ENCODE peak calls at places on chromosomes 6 and 20, in nine cellular contexts. Y, N, L, Z, Q, I, P, X and D are unnamed samples. For H3K79me2, the result is how much of the 10 kb centered on the place peaks cover.

GRCh38 chr6:106377061-106377540 is 16.6 kb downstream of the CRYBG1 start:
- DNase-seq in P (no peak), L (no peak), X (no peak), Z (no peak), N (no peak), I (no peak), Q (no peak), Y (peak), D (peak)

GRCh38 chr20:11540558-11540957 is 377.1 kb upstream of the BTBD3 start:
- DNase-seq in P (no peak), Y (no peak), X (no peak), I (peak), L (no peak), Q (no peak), N (no peak), Z (no peak), D (no peak)

GRCh38 chr6:119881416-119881815 is 531.9 kb upstream of the MAN1A1 start:
- DNase-seq in L (no peak), X (no peak), Y (no peak), P (no peak), I (no peak), Z (no peak), N (no peak), Q (no peak), D (peak)

GRCh38 chr6:106820412-106820852 is 154.1 kb downstream of the CD24 start:
- DNase-seq in Z (no peak), I (no peak), Q (no peak), P (no peak), X (no peak), Y (peak), L (no peak), N (no peak), D (peak)

GRCh38 chr20:17875106-17875980 is 93.3 kb downstream of the SNX5 start:
- DNase-seq in P (no peak), L (no peak), I (no peak), Z (no peak), Y (peak), X (no peak), Q (peak), N (no peak), D (peak)

GRCh38 chr6:41199427-41200246 is 1.3 kb downstream of the TREML2 start:
- DNase-seq in N (no peak), Y (no peak), Z (no peak), L (peak), P (peak), X (no peak), I (no peak), Q (no peak), D (no peak)

GRCh38 chr6:88031550-88031949 is 16.1 kb upstream of the SPACA1 start:
- DNase-seq in P (no peak), I (no peak), Q (no peak), Z (no peak), X (no peak), L (peak), N (no peak), Y (no peak), D (no peak)

GRCh38 chr20:31485450-31486339 is 10.6 kb downstream of the REM1 start:
- DNase-seq in X (peak), N (no peak), I (peak), Z (no peak), Y (no peak), P (no peak), L (no peak), Q (peak), D (peak)

GRCh38 chr20:62831361-62831788 is 14.5 kb downstream of the COL9A3 start:
- DNase-seq in L (no peak), Q (no peak), Z (no peak), P (no peak), N (no peak), Y (no peak), X (peak), I (no peak), D (no peak)

GRCh38 chr6:86715676-86716075 is 221.7 kb upstream of the HTR1E start:
- DNase-seq in Y (peak), Z (no peak), X (no peak), I (peak), Q (peak), L (no peak), N (no peak), P (no peak), D (peak)

GRCh38 chr6:155444120-155444917 is 11.3 kb downstream of the NOX3 start:
- DNase-seq in Z (peak), L (no peak), N (no peak), X (no peak), P (no peak), Q (no peak), I (no peak), Y (peak), D (no peak)

GRCh38 chr6:137901454-137901853 is 34.4 kb downstream of the TNFAIP3 start:
- DNase-seq in I (no peak), P (no peak), Z (no peak), Y (no peak), Q (peak), X (no peak), L (no peak), N (no peak), D (no peak)

GRCh38 chr6:12602342-12602741 is 114.2 kb upstream of the PHACTR1 start:
- DNase-seq in Z (no peak), X (no peak), P (no peak), I (no peak), L (peak), Q (no peak), Y (peak), N (no peak), D (peak)

GRCh38 chr20:38833857-38834164 is 28.3 kb downstream of the PPP1R16B start:
- DNase-seq in X (no peak), Z (no peak), I (no peak), Y (no peak), Q (no peak), L (peak), P (no peak), N (no peak), D (no peak)

GRCh38 chr6:3455121-3455489 is 1.7 kb downstream of the SLC22A23 start:
- DNase-seq in P (no peak), Q (peak), L (no peak), X (no peak), N (no peak), I (no peak), Z (no peak), Y (peak), D (peak)

GRCh38 chr6:161117329-161117707 is 125.7 kb downstream of the MAP3K4 start:
- DNase-seq in Y (no peak), Z (no peak), P (no peak), I (no peak), L (no peak), Q (no peak), N (no peak), X (no peak), D (no peak)

GRCh38 chr20:40908311-40908710 is 120.3 kb upstream of the TOP1 start:
- DNase-seq in P (no peak), I (no peak), Q (no peak), X (no peak), N (no peak), L (no peak), Z (no peak), Y (no peak), D (no peak)

GRCh38 chr6:46421239-46421638 is 70.0 kb downstream of the RCAN2 start:
- DNase-seq in L (no peak), Z (no peak), P (no peak), Y (peak), N (no peak), Q (no peak), X (no peak), I (no peak), D (peak)

GRCh38 chr6:163679753-163680152 is 265.2 kb downstream of the QKI start:
- DNase-seq in Q (peak), Y (no peak), L (no peak), Z (no peak), P (no peak), I (no peak), N (no peak), X (no peak), D (no peak)

GRCh38 chr6:156662025-156662445 is 115.1 kb upstream of the ARID1B start:
- DNase-seq in Y (peak), L (peak), I (peak), Q (peak), X (no peak), N (peak), P (no peak), Z (peak), D (peak)

GRCh38 chr20:17895641-17896246 is 72.8 kb downstream of the SNX5 start:
- DNase-seq in N (no peak), Y (no peak), I (peak), X (no peak), Z (no peak), L (no peak), P (no peak), Q (no peak), D (peak)

GRCh38 chr20:771741-772464 is 3.6 kb upstream of the SLC52A3 start:
- DNase-seq in I (no peak), Y (no peak), N (no peak), X (no peak), Q (no peak), P (no peak), L (no peak), Z (no peak), D (no peak)

GRCh38 chr6:152595507-152595906 is 41.7 kb downstream of the SYNE1 start:
- DNase-seq in Z (no peak), X (no peak), Y (peak), N (peak), P (no peak), Q (peak), I (peak), L (peak), D (peak)

GRCh38 chr6:26553264-26553738 is 15.1 kb downstream of the HMGN4 start:
- DNase-seq in N (peak), I (peak), X (peak), Z (peak), P (peak), Y (peak), Q (peak), L (peak), D (peak)

GRCh38 chr6:35052694-35053565 is 88.2 kb downstream of the TCP11 start:
- DNase-seq in Y (no peak), Z (no peak), Q (peak), X (no peak), P (no peak), L (no peak), N (peak), I (no peak), D (peak)

GRCh38 chr6:3612341-3613041 is 139.0 kb downstream of the PXDC1 start:
- DNase-seq in Z (peak), L (no peak), P (no peak), Y (peak), N (no peak), Q (peak), X (no peak), I (no peak), D (peak)

GRCh38 chr20:58875541-58876134 is 23.1 kb downstream of the GNAS start:
- DNase-seq in L (no peak), P (no peak), N (no peak), I (no peak), Z (no peak), Y (peak), X (no peak), Q (no peak), D (peak)

GRCh38 chr6:37473364-37474095 is 26.2 kb downstream of the CCDC167 start:
- DNase-seq in P (no peak), Q (no peak), N (no peak), X (peak), I (no peak), Y (peak), Z (no peak), L (no peak), D (no peak)

GRCh38 chr6:81906709-81907204 is 154.3 kb upstream of the TENT5A start:
- DNase-seq in P (peak), Y (no peak), Q (no peak), L (no peak), X (no peak), Z (no peak), I (no peak), N (no peak), D (no peak)

GRCh38 chr6:31010393-31011060 is at the start of gene MUC22:
- DNase-seq in P (no peak), L (no peak), Z (no peak), X (no peak), Y (peak), Q (no peak), I (no peak), N (no peak), D (peak)

GRCh38 chr6:155630085-155630484 is 174.4 kb upstream of the NOX3 start:
- DNase-seq in P (no peak), Y (peak), Z (no peak), I (no peak), L (no peak), Q (no peak), X (no peak), N (no peak), D (no peak)

GRCh38 chr20:10065154-10065833 is 30.5 kb downstream of the ANKEF1 start:
- DNase-seq in L (no peak), I (no peak), Y (peak), N (no peak), X (no peak), Z (no peak), Q (no peak), P (no peak), D (peak)

GRCh38 chr6:5250451-5250850 is 10.3 kb downstream of the LYRM4 start:
- DNase-seq in X (no peak), I (no peak), P (no peak), Q (no peak), Y (peak), L (no peak), N (no peak), Z (no peak), D (no peak)

GRCh38 chr20:47576516-47577033 is 74.9 kb downstream of the NCOA3 start:
- DNase-seq in P (peak), I (peak), Q (peak), Z (peak), Y (peak), X (peak), N (peak), L (peak), D (peak)
- TF ChIP-seq EZH2phosphoT487 in P (no peak), I (no peak), Q (no peak), Z (no peak), Y (no peak), X (no peak), N (no peak), L (no peak), D (no peak)

GRCh38 chr6:7110092-7110792 is 2.5 kb downstream of the RREB1 start:
- DNase-seq in Z (no peak), L (no peak), X (no peak), P (no peak), Y (peak), N (no peak), Q (no peak), I (peak), D (no peak)
- H3K79me2 ChIP-seq in Z (half or more), L (under half), X (half or more), P (half or more), Y (half or more), N (half or more), Q (half or more), I (half or more), D (half or more)

DNA sequence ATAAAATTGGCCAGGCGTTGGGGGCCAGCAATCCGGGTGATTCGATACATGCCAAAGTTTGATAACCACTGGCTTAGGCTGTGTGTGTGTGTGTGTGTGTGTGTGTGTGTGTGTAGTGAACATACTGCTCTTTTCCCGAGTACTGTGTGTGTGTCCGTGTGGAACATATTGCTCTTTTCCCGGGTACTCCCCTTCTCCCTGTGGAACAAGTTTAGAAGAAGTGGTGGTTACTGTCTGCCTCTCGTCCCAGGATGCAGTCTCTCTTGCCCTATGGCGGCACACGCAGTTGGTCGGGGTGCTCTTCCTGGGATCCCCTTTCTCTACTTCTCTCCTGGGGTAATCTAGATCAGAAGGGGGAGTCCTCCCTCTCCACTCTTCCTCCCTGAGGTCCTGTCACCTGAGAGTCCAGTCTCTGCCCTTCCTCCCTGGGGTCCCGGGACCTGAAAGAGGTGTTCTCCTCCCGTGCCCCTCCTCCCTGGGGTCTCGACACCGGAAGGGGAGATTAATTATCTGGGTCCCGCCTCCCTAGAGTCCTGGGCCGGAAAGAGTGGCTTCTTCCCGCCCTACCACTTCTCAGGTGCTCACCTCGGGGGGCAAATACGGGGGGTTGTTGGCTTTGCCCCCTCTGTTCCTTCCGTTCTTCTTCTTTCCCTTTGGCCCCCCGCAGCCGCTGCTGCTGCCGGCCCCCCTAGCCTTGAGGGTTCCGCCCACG is 516 bp downstream of the GTPBP2 start:
- DNase-seq in Q (peak), P (peak), I (peak), Y (peak), L (peak), X (peak), N (peak), Z (peak), D (peak)
- TF ChIP-seq EZH2phosphoT487 in Q (no peak), P (no peak), I (no peak), Y (no peak), L (no peak), X (no peak), N (no peak), Z (no peak), D (no peak)

GRCh38 chr6:90284236-90284744 is 12.4 kb downstream of the BACH2 start:
- DNase-seq in L (no peak), X (no peak), Z (peak), N (peak), Y (peak), I (peak), Q (peak), P (peak), D (peak)

GRCh38 chr6:90284745-90285481 is 11.7 kb downstream of the BACH2 start:
- DNase-seq in N (no peak), X (no peak), Z (peak), Y (peak), P (peak), Q (no peak), I (no peak), L (no peak), D (peak)

GRCh38 chr6:90285611-90286381 is 10.8 kb downstream of the BACH2 start:
- DNase-seq in N (peak), Y (peak), P (peak), I (peak), Q (peak), Z (peak), X (peak), L (peak), D (peak)

GRCh38 chr6:90288404-90288803 is 8.2 kb downstream of the BACH2 start:
- DNase-seq in L (no peak), N (peak), Z (no peak), X (no peak), I (peak), Q (peak), Y (peak), P (no peak), D (peak)

GRCh38 chr6:90286884-90287488 is 9.7 kb downstream of the BACH2 start:
- DNase-seq in P (peak), X (peak), N (peak), I (peak), Z (peak), Y (peak), Q (peak), L (peak), D (peak)
- H3K79me2 ChIP-seq in P (half or more), X (under half), N (under half), I (under half), Z (under half), Y (under half), Q (under half), L (half or more), D (under half)

GRCh38 chr20:35238170-35238569 is 11.7 kb downstream of the MMP24 start:
- DNase-seq in Y (no peak), I (no peak), Q (no peak), Z (no peak), N (no peak), P (no peak), X (no peak), L (no peak), D (no peak)

GRCh38 chr20:35235881-35236280 is 9.4 kb downstream of the MMP24 start:
- DNase-seq in N (no peak), Y (no peak), Z (no peak), I (no peak), Q (no peak), L (no peak), X (no peak), P (no peak), D (no peak)

GRCh38 chr20:35226775-35227681 is 538 bp downstream of the MMP24 start:
- DNase-seq in Z (no peak), Q (peak), L (peak), Y (peak), X (peak), I (peak), P (peak), N (peak), D (peak)

GRCh38 chr20:35237486-35237885 is 11.0 kb downstream of the MMP24 start:
- DNase-seq in Z (no peak), L (no peak), Y (no peak), X (no peak), N (no peak), I (no peak), Q (no peak), P (no peak), D (peak)

GRCh38 chr20:35232575-35232974 is 6.1 kb downstream of the MMP24 start:
- DNase-seq in L (no peak), P (no peak), Z (no peak), I (no peak), Y (no peak), Q (no peak), N (no peak), X (no peak), D (peak)
- TF ChIP-seq EZH2phosphoT487 in L (no peak), P (no peak), Z (no peak), I (no peak), Y (no peak), Q (no peak), N (no peak), X (no peak), D (no peak)

GRCh38 chr6:33578164-33578563 is 1.9 kb downstream of the BAK1 start:
- DNase-seq in P (no peak), L (no peak), I (no peak), N (no peak), Z (no peak), Q (no peak), X (no peak), Y (no peak), D (no peak)
- H3K79me2 ChIP-seq in P (half or more), L (under half), I (under half), N (under half), Z (under half), Q (under half), X (under half), Y (under half), D (under half)